ENCODE peak calls at places on chromosomes 12 and 14, in four cellular contexts. One of them, this sample, is unnamed. For H3K4me1, the result is how much of the 10 kb centered on the place peaks cover.

GRCh38 chr14:105383083-105383730 is 15.1 kb upstream of the TEX22 start:
- DNase-seq in GM23338: no peak
- DNase-seq in esophagus squamous epithelium: no peak
- DNase-seq in neural progenitor cell: no peak
- DNase-seq in this sample: no peak

GRCh38 chr14:95156153-95156764 is 1.1 kb downstream of the DICER1 start:
- DNase-seq in GM23338: no peak
- DNase-seq in esophagus squamous epithelium: no peak
- DNase-seq in neural progenitor cell: peak
- DNase-seq in this sample: no peak

GRCh38 chr12:127025545-127025944 is 1241.4 kb upstream of the TMEM132C start:
- DNase-seq in GM23338: no peak
- DNase-seq in esophagus squamous epithelium: no peak
- DNase-seq in neural progenitor cell: no peak
- DNase-seq in this sample: no peak

GRCh38 chr12:25904442-25904841 is 54.0 kb upstream of the RASSF8 start:
- DNase-seq in GM23338: no peak
- DNase-seq in esophagus squamous epithelium: no peak
- DNase-seq in neural progenitor cell: no peak
- DNase-seq in this sample: no peak

GRCh38 chr12:93892431-93893210 is 215.4 kb downstream of the CRADD start:
- DNase-seq in GM23338: peak
- DNase-seq in esophagus squamous epithelium: no peak
- DNase-seq in neural progenitor cell: peak
- DNase-seq in this sample: no peak

GRCh38 chr14:75640876-75641275 is 19.8 kb downstream of the ERG28 start:
- DNase-seq in GM23338: no peak
- DNase-seq in esophagus squamous epithelium: no peak
- DNase-seq in neural progenitor cell: no peak
- DNase-seq in this sample: no peak

GRCh38 chr12:113835433-113835832 is 130.7 kb downstream of the RBM19 start:
- DNase-seq in GM23338: no peak
- DNase-seq in esophagus squamous epithelium: no peak
- DNase-seq in neural progenitor cell: no peak
- DNase-seq in this sample: no peak

GRCh38 chr14:91261115-91261514 is 16.6 kb upstream of the GPR68 start:
- DNase-seq in GM23338: no peak
- DNase-seq in esophagus squamous epithelium: no peak
- DNase-seq in neural progenitor cell: no peak
- DNase-seq in this sample: no peak

GRCh38 chr12:114405449-114406271 is at the start of gene TBX5:
- DNase-seq in GM23338: peak
- DNase-seq in esophagus squamous epithelium: no peak
- DNase-seq in neural progenitor cell: peak
- DNase-seq in this sample: no peak

GRCh38 chr14:54627718-54628345 is 60.9 kb downstream of the SAMD4A start:
- DNase-seq in GM23338: peak
- DNase-seq in esophagus squamous epithelium: no peak
- DNase-seq in neural progenitor cell: peak
- DNase-seq in this sample: no peak

GRCh38 chr14:77076118-77076631 is 21.9 kb upstream of the CIPC start:
- DNase-seq in GM23338: peak
- DNase-seq in esophagus squamous epithelium: no peak
- DNase-seq in neural progenitor cell: peak
- DNase-seq in this sample: no peak

GRCh38 chr12:71865166-71865713 is 25.7 kb downstream of the TBC1D15 start:
- DNase-seq in GM23338: no peak
- DNase-seq in esophagus squamous epithelium: no peak
- DNase-seq in neural progenitor cell: no peak
- DNase-seq in this sample: no peak

GRCh38 chr12:132451172-132451835 is 38.6 kb upstream of the FBRSL1 start:
- DNase-seq in GM23338: no peak
- DNase-seq in esophagus squamous epithelium: no peak
- DNase-seq in neural progenitor cell: no peak
- DNase-seq in this sample: no peak

GRCh38 chr14:31292962-31293616 is 85.5 kb upstream of the HECTD1 start:
- DNase-seq in GM23338: peak
- DNase-seq in esophagus squamous epithelium: no peak
- DNase-seq in neural progenitor cell: no peak
- DNase-seq in this sample: no peak
- H3K4me1 ChIP-seq in GM23338: under half
- H3K4me1 ChIP-seq in esophagus squamous epithelium: under half
- H3K4me1 ChIP-seq in neural progenitor cell: under half
- H3K4me1 ChIP-seq in this sample: under half

GRCh38 chr12:124278389-124279101 is 16.3 kb upstream of the RFLNA start:
- DNase-seq in GM23338: no peak
- DNase-seq in esophagus squamous epithelium: no peak
- DNase-seq in neural progenitor cell: no peak
- DNase-seq in this sample: no peak

GRCh38 chr12:124273630-124274029 is 21.3 kb upstream of the RFLNA start:
- DNase-seq in GM23338: peak
- DNase-seq in esophagus squamous epithelium: no peak
- DNase-seq in neural progenitor cell: no peak
- DNase-seq in this sample: no peak

GRCh38 chr12:124277394-124278222 is 17.3 kb upstream of the RFLNA start:
- DNase-seq in GM23338: no peak
- DNase-seq in esophagus squamous epithelium: no peak
- DNase-seq in neural progenitor cell: no peak
- DNase-seq in this sample: no peak

GRCh38 chr12:124279315-124279714 is 15.6 kb upstream of the RFLNA start:
- DNase-seq in GM23338: no peak
- DNase-seq in esophagus squamous epithelium: no peak
- DNase-seq in neural progenitor cell: no peak
- DNase-seq in this sample: no peak

GRCh38 chr12:124276337-124276736 is 18.6 kb upstream of the RFLNA start:
- DNase-seq in GM23338: no peak
- DNase-seq in esophagus squamous epithelium: no peak
- DNase-seq in neural progenitor cell: no peak
- DNase-seq in this sample: no peak
- H3K4me1 ChIP-seq in GM23338: under half
- H3K4me1 ChIP-seq in esophagus squamous epithelium: under half
- H3K4me1 ChIP-seq in neural progenitor cell: under half
- H3K4me1 ChIP-seq in this sample: under half

DNA sequence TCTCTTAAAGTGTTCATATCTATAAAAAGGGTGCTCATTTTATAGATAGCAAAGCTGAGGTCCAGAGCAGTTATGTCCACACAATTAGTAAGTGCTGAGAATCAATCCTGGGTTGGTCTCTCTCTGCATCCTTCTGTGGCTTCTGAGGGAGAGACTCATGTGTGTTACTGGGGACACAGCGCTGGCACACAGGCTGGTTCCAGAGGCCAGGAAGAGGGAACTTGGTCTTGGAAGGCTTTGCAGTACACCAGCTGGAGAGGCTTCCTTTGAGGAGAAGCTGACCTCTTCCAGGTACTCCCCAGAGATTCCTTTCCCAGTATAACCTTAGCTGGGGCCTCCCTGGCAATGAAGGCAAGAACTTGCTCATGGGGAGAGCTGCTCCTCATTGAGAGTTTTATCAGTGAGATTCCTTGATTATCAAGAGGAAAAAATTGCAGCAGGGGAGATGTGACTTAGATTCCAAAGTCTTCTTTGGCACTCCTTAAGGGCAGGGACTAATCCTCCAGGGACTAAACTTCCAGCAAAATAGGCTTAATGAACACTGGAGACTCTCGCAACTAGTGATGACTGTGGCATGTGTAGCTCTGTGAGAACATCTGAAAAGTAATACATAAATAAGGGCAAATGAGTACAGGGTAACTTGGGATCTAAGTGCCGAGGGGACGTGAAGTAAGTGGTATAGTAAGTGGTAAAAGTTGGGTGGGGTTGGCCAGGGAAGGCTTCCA is 13.9 kb upstream of the KRT80 start:
- DNase-seq in GM23338: no peak
- DNase-seq in esophagus squamous epithelium: no peak
- DNase-seq in neural progenitor cell: no peak
- DNase-seq in this sample: no peak
- H3K4me1 ChIP-seq in GM23338: under half
- H3K4me1 ChIP-seq in esophagus squamous epithelium: under half
- H3K4me1 ChIP-seq in neural progenitor cell: under half
- H3K4me1 ChIP-seq in this sample: half or more

DNA sequence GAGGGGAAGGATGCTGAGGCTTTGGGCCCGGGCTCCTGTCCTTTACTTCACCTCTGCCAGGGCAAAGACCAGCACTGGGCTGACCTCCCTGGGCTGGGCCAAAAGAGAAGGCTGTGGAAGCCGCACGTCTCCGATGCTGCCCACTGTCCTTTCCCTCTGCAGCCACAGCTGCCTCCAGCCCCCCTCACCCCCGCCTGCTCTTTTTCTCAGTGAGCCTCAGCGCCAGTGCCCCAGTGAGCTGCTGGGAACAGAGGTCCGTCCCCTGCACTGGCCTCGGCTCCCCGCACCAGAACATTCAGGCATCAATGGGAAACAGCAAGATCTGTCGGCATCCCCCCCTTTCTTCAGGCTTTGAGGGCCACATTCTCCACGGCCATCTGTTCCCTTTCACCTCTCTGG is 398.1 kb downstream of the ZFP36L1 start:
- DNase-seq in GM23338: peak
- DNase-seq in esophagus squamous epithelium: no peak
- DNase-seq in neural progenitor cell: peak
- DNase-seq in this sample: no peak
- H3K4me1 ChIP-seq in GM23338: under half
- H3K4me1 ChIP-seq in esophagus squamous epithelium: under half
- H3K4me1 ChIP-seq in neural progenitor cell: half or more
- H3K4me1 ChIP-seq in this sample: under half

GRCh38 chr12:116044181-116044580 is 233.3 kb downstream of the MED13L start:
- DNase-seq in GM23338: no peak
- DNase-seq in esophagus squamous epithelium: no peak
- DNase-seq in neural progenitor cell: no peak
- DNase-seq in this sample: no peak
- H3K4me1 ChIP-seq in GM23338: under half
- H3K4me1 ChIP-seq in esophagus squamous epithelium: under half
- H3K4me1 ChIP-seq in neural progenitor cell: under half
- H3K4me1 ChIP-seq in this sample: under half

DNA sequence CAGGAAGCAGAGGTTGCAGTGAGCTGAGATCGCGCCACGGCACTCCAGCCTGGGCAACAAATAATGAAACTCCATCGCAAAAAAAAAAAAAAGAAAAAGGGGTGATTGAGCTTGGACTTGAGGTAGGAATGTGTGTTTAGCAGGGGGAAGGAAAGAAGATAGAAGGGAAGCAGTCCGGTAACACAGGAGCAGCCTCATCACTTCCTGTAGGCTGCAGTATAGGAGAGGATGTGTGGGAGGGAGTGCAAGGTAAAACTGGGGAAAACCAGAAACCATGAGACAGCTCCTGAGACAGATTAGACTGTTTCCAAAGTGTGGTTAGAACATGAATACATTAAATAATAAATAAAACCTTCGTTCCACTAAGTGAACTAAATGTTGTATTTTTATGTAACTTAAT is 49.2 kb downstream of the FGD4 start:
- DNase-seq in GM23338: no peak
- DNase-seq in esophagus squamous epithelium: no peak
- DNase-seq in neural progenitor cell: no peak
- DNase-seq in this sample: no peak
- H3K4me1 ChIP-seq in GM23338: half or more
- H3K4me1 ChIP-seq in esophagus squamous epithelium: under half
- H3K4me1 ChIP-seq in neural progenitor cell: under half
- H3K4me1 ChIP-seq in this sample: under half

DNA sequence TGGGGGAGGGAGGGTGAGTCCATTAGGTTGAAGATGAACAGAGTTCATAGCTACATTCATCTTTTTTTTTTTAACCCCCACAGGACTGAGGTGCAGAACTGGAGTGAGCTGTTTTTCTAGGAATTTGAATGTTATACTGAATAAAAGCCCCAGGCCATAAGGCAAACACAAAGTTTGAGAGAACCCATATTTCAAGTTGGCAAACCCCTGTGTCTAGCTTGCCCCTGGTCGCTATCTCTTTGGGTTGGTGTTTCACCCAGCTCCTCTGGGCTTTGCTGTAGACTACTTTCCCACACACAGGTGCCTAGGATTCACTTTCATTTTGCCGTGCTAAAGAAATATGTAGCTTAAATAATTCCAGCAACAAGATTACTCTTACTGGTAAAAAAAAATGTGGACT is 5.2 kb upstream of the LMO3 start:
- DNase-seq in GM23338: no peak
- DNase-seq in esophagus squamous epithelium: no peak
- DNase-seq in neural progenitor cell: no peak
- DNase-seq in this sample: no peak
- H3K4me1 ChIP-seq in GM23338: half or more
- H3K4me1 ChIP-seq in esophagus squamous epithelium: under half
- H3K4me1 ChIP-seq in neural progenitor cell: under half
- H3K4me1 ChIP-seq in this sample: under half

GRCh38 chr14:22460461-22461195 is 128.4 kb downstream of the DAD1 start:
- DNase-seq in GM23338: no peak
- DNase-seq in esophagus squamous epithelium: no peak
- DNase-seq in neural progenitor cell: no peak
- DNase-seq in this sample: no peak
- H3K4me1 ChIP-seq in GM23338: under half
- H3K4me1 ChIP-seq in esophagus squamous epithelium: under half
- H3K4me1 ChIP-seq in neural progenitor cell: under half
- H3K4me1 ChIP-seq in this sample: under half